ENCODE peak calls at places on chromosomes 6 and 20, in ten cellular contexts. I, N, A, M, H, E, Z, W, B and C are unnamed samples.

GRCh38 chr20:19937651-19938420 is 79.3 kb upstream of the NAA20 start:
- DNase-seq in A (no peak), E (no peak), Z (no peak), N (no peak), B (no peak), W (no peak), I (peak; percentile 30), M (no peak), H (no peak), C (no peak)

GRCh38 chr6:25314776-25315175 is 35.6 kb downstream of the CARMIL1 start:
- DNase-seq in M (no peak), Z (no peak), N (no peak), B (no peak), I (no peak), W (no peak), A (no peak), H (no peak), E (no peak), C (no peak)

GRCh38 chr6:113881473-113881980 is 24.4 kb downstream of the MARCKS start:
- DNase-seq in N (no peak), M (no peak), Z (no peak), B (no peak), I (no peak), E (no peak), A (no peak), H (no peak), W (no peak), C (no peak)

GRCh38 chr6:33914519-33915120 is 110.8 kb upstream of the MLN start:
- DNase-seq in B (no peak), Z (peak; percentile 28), N (no peak), W (no peak), H (no peak), I (peak; percentile 52), M (no peak), A (no peak), E (no peak), C (no peak)

GRCh38 chr6:163648868-163649267 is 234.3 kb downstream of the QKI start:
- DNase-seq in W (no peak), E (no peak), N (no peak), Z (no peak), B (no peak), I (no peak), H (no peak), M (no peak), A (no peak), C (peak; percentile 27)

GRCh38 chr20:37850724-37851123 is 52.2 kb upstream of the VSTM2L start:
- DNase-seq in N (peak; percentile 38), A (no peak), Z (no peak), H (no peak), B (no peak), M (no peak), I (no peak), E (no peak), W (peak; percentile 32), C (no peak)

GRCh38 chr20:45049904-45050471 is 50.9 kb downstream of the KCNS1 start:
- DNase-seq in Z (no peak), M (no peak), I (no peak), N (no peak), A (no peak), W (no peak), B (no peak), H (no peak), E (no peak), C (no peak)

GRCh38 chr20:35093245-35093884 is 758 bp upstream of the TRPC4AP start:
- DNase-seq in I (no peak), M (no peak), N (no peak), H (no peak), W (peak; percentile 82), Z (peak; percentile 60), A (no peak), B (no peak), E (peak; percentile 85), C (no peak)

GRCh38 chr6:42239333-42239732 is 21.7 kb upstream of the MRPS10 start:
- DNase-seq in B (no peak), H (no peak), N (no peak), M (no peak), E (no peak), I (no peak), W (no peak), Z (no peak), A (no peak), C (no peak)

GRCh38 chr6:20948531-20948930 is 414.3 kb downstream of the CDKAL1 start:
- DNase-seq in M (no peak), H (no peak), W (no peak), Z (no peak), E (no peak), I (no peak), B (no peak), N (no peak), A (no peak), C (no peak)

GRCh38 chr20:63057133-63058117 is 50.7 kb upstream of the BHLHE23 start:
- DNase-seq in E (peak; percentile 13), H (peak; percentile 3), B (no peak), Z (no peak), A (no peak), I (no peak), N (peak; percentile 29), M (no peak), W (no peak), C (no peak)

GRCh38 chr6:133173276-133173675 is 67.9 kb upstream of the EYA4 start:
- DNase-seq in W (no peak), M (no peak), H (no peak), Z (no peak), E (no peak), A (no peak), B (no peak), N (no peak), I (no peak), C (peak; percentile 17)

GRCh38 chr6:90421656-90422055 is 125.0 kb upstream of the BACH2 start:
- DNase-seq in Z (no peak), N (no peak), B (no peak), I (no peak), M (no peak), W (no peak), A (no peak), E (no peak), H (no peak), C (no peak)

GRCh38 chr6:17962436-17963031 is 24.9 kb downstream of the KIF13A start:
- DNase-seq in W (peak; percentile 96), N (no peak), Z (no peak), B (peak; percentile 68), H (no peak), A (no peak), I (no peak), M (peak; percentile 42), E (peak; percentile 100), C (peak; percentile 83)

GRCh38 chr6:144063744-144064401 is 31.5 kb downstream of the SF3B5 start:
- DNase-seq in I (peak; percentile 90), E (peak; percentile 56), H (peak; percentile 96), A (peak; percentile 57), Z (peak; percentile 69), B (peak; percentile 83), N (no peak), W (no peak), M (peak; percentile 84), C (peak; percentile 85)
- H3K27me3 ChIP-seq in I (no peaks in the 10 kb centered on the region), E (peaks cover 40% of the 10 kb centered on the region), H (no peaks in the 10 kb centered on the region), A (no peaks in the 10 kb centered on the region), Z (no peaks in the 10 kb centered on the region), B (no peaks in the 10 kb centered on the region), N (peaks cover 45% of the 10 kb centered on the region), W (peaks cover 64% of the 10 kb centered on the region), M (no peaks in the 10 kb centered on the region), C (peaks cover 69% of the 10 kb centered on the region)

GRCh38 chr20:22430746-22431168 is 153.6 kb downstream of the FOXA2 start:
- DNase-seq in H (no peak), N (no peak), Z (no peak), E (no peak), W (no peak), B (no peak), I (no peak), A (no peak), M (no peak), C (no peak)
- H3K27me3 ChIP-seq in H (no peaks in the 10 kb centered on the region), N (no peaks in the 10 kb centered on the region), Z (no peaks in the 10 kb centered on the region), E (no peaks in the 10 kb centered on the region), W (no peaks in the 10 kb centered on the region), B (no peaks in the 10 kb centered on the region), I (no peaks in the 10 kb centered on the region), A (no peaks in the 10 kb centered on the region), M (no peaks in the 10 kb centered on the region), C (peaks cover 55% of the 10 kb centered on the region)

GRCh38 chr6:6007311-6008113 is 787 bp upstream of the NRN1 start:
- DNase-seq in B (peak; percentile 24), I (no peak), E (no peak), N (no peak), A (no peak), M (no peak), W (no peak), H (peak; percentile 58), Z (peak; percentile 39), C (no peak)

GRCh38 chr6:6005467-6006427 is 978 bp downstream of the NRN1 start:
- DNase-seq in M (no peak), W (no peak), I (no peak), Z (no peak), B (no peak), N (no peak), A (no peak), E (no peak), H (no peak), C (no peak)

GRCh38 chr6:6008648-6009421 is 2.1 kb upstream of the NRN1 start:
- DNase-seq in N (peak; percentile 73), W (no peak), B (peak; percentile 64), Z (peak; percentile 76), E (no peak), H (peak; percentile 85), I (no peak), A (peak; percentile 36), M (peak; percentile 73), C (peak; percentile 73)

GRCh38 chr6:6008114-6008647 is 1.5 kb upstream of the NRN1 start:
- DNase-seq in A (no peak), Z (no peak), H (no peak), E (no peak), N (no peak), B (no peak), M (no peak), I (no peak), W (no peak), C (no peak)

GRCh38 chr6:6006428-6007310 is at the start of gene NRN1:
- DNase-seq in N (no peak), A (no peak), I (no peak), H (no peak), E (no peak), W (no peak), Z (no peak), B (no peak), M (no peak), C (no peak)
- H3K27me3 ChIP-seq in N (peaks cover 93% of the 10 kb centered on the region), A (peaks cover 13% of the 10 kb centered on the region), I (peaks cover 74% of the 10 kb centered on the region), H (peaks cover 10% of the 10 kb centered on the region), E (peaks cover 82% of the 10 kb centered on the region), W (peaks cover 75% of the 10 kb centered on the region), Z (peaks cover 43% of the 10 kb centered on the region), B (no peaks in the 10 kb centered on the region), M (peaks cover 4% of the 10 kb centered on the region), C (peaks cover 100% of the 10 kb centered on the region)

DNA sequence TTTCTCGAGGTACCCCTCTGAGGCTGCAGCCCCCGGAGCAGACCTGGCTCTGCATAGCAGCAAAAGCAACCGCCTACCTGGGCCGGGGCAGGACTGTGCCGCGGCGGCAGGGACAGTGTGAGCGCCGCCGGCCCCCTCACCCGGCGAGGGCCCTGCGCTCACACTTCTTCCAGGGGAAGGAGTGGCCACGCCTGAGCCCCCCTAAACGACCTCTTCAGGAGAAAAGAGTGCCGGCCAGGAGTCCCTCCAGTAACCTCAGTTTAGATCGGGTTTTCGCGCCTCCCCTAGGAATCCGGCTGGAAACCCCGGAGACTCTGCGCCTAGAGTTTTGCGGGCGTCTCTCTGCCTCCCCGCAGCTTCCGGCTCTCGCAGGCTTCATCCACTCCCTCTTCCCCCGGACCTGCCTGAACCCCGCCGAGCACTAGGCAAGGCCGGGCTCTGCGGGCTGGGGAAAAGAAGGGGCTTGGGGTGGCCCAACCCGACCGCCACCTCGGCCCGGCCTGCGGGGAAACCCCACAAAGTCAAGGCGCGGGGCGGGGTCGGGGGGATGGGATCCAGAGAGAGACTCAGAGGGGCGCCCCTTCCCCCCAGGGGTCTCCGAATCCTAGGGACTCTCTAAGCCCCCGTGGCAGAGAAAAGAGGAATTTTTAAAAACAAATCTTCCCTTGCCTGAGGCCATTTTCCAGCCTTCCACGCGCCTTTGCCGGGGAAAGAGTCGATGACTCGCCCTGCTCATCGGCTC is 558 bp downstream of the LINC00237 start:
- DNase-seq in N (no peak), Z (no peak), M (no peak), B (no peak), E (no peak), W (no peak), I (no peak), H (peak; percentile 57), A (no peak), C (no peak)
- H3K27me3 ChIP-seq in N (peaks cover 96% of the 10 kb centered on the region), Z (peaks cover 49% of the 10 kb centered on the region), M (no peaks in the 10 kb centered on the region), B (peaks cover 3% of the 10 kb centered on the region), E (peaks cover 85% of the 10 kb centered on the region), W (peaks cover 75% of the 10 kb centered on the region), I (peaks cover 79% of the 10 kb centered on the region), H (peaks cover 4% of the 10 kb centered on the region), A (no peaks in the 10 kb centered on the region), C (peaks cover 100% of the 10 kb centered on the region)